ENCODE peak calls at places on chromosomes 13 and 19, in seven cellular contexts. R, O, Q, D, P, K and L are unnamed samples. For H3K27me3, the result is how much of the 10 kb centered on the place peaks cover.

GRCh38 chr13:23643828-23644419 is 73.7 kb downstream of the TNFRSF19 start:
- DNase-seq in R (no peak), O (no peak), Q (no peak), D (no peak), P (no peak), K (no peak), L (no peak)

GRCh38 chr13:49587311-49587847 is 2.0 kb upstream of the RCBTB1 start:
- DNase-seq in R (no peak), O (no peak), Q (no peak), D (no peak), P (no peak), K (no peak), L (no peak)

GRCh38 chr13:100443998-100444328 is 144.6 kb downstream of the GGACT start:
- DNase-seq in R (no peak), O (no peak), Q (no peak), D (no peak), P (no peak), K (no peak), L (no peak)

GRCh38 chr13:111118898-111119607 is 3.9 kb downstream of the ARHGEF7 start:
- DNase-seq in R (no peak), O (no peak), Q (no peak), D (no peak), P (no peak), K (no peak), L (no peak)

GRCh38 chr19:47124937-47125668 is 5.5 kb upstream of the SAE1 start:
- DNase-seq in R (no peak), O (peak), Q (peak), D (no peak), P (no peak), K (no peak), L (no peak)

GRCh38 chr19:10036601-10037071 is 23.4 kb downstream of the RDH8 start:
- DNase-seq in R (no peak), O (no peak), Q (peak), D (no peak), P (no peak), K (no peak), L (no peak)

GRCh38 chr19:3375221-3376088 is 9.1 kb downstream of the NFIC start:
- DNase-seq in R (peak), O (no peak), Q (peak), D (peak), P (peak), K (peak), L (peak)

GRCh38 chr13:67229438-67230242 is 496 bp downstream of the PCDH9 start:
- DNase-seq in R (peak), O (no peak), Q (no peak), D (no peak), P (no peak), K (no peak), L (no peak)

GRCh38 chr19:31103228-31103627 is 246.0 kb downstream of the TSHZ3 start:
- DNase-seq in R (no peak), O (no peak), Q (no peak), D (no peak), P (no peak), K (no peak), L (no peak)

GRCh38 chr19:38032151-38032550 is 125.1 kb downstream of the SIPA1L3 start:
- DNase-seq in R (no peak), O (no peak), Q (no peak), D (no peak), P (no peak), K (no peak), L (no peak)

GRCh38 chr13:46609052-46609451 is 56.1 kb downstream of the LRCH1 start:
- DNase-seq in R (no peak), O (no peak), Q (no peak), D (no peak), P (no peak), K (no peak), L (no peak)

GRCh38 chr19:2906631-2907195 is 6.0 kb downstream of the ZNF57 start:
- DNase-seq in R (no peak), O (no peak), Q (no peak), D (no peak), P (no peak), K (no peak), L (peak)

GRCh38 chr13:64740493-64740892 is 2489.6 kb downstream of the PCDH9 start:
- DNase-seq in R (no peak), O (no peak), Q (no peak), D (no peak), P (no peak), K (no peak), L (no peak)

GRCh38 chr19:15286688-15287355 is 45.5 kb downstream of the BRD4 start:
- DNase-seq in R (no peak), O (no peak), Q (no peak), D (no peak), P (no peak), K (no peak), L (no peak)

GRCh38 chr13:113090415-113090770 is 15.2 kb upstream of the F7 start:
- DNase-seq in R (no peak), O (no peak), Q (no peak), D (no peak), P (no peak), K (no peak), L (no peak)

DNA sequence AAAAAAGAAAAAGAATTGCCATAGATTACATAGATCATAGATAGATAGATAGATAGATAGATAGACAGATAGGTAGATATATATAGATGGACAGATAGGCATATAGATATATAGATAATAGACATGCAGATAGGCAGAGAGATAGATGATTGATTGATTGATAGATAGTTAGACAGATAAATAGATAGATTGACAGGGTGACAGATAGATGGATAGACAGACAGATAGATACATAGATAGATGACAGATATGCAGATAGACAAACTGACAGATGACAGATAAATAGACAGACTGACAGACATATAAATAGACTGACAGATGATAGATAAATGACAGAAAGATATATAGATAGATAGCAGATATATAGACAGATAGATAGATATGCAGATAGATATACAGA is 474.0 kb downstream of the IRS2 start:
- DNase-seq in R (no peak), O (no peak), Q (no peak), D (no peak), P (no peak), K (no peak), L (no peak)
- H3K27me3 ChIP-seq in R (under half), O (under half), Q (under half), D (under half), P (under half), K (under half), L (under half)

DNA sequence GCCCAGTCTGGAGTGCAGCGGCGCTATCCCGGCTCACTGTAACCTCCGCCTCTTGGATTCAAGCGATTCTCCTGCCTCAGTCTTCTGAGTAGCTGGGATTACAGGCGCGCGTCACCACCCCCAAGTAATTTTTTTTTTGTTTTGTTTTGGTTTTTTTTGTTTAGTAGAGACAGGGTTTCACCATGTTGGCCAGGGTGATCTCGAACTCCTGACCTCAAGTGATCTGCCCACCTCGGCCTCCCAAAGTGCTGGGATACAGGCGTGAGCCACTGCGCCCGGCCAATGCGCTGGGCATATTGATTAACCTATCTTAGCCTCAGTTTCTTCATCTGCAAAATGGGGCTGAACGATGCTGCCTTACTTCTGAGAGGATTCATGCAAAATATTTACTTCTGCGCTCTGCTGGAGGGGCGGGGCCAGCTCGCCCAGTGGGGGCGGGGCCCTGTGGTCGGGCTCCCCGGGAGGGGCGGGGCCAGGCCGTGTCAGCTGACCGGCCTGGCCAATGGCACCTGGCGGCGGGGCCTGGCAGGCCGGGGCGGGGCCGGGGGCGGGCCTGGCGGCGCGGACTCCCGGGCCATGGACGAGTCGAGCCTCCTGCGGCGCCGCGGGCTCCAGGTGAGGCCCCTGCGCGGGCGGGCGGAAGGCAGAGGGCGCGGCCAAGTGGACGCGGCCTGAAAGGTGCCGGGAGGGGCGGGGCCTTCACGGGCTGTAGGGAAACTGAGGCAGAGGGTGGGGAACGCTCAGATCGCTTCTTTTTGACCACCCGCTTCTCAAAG is at the start of gene MAST3:
- DNase-seq in R (peak), O (peak), Q (peak), D (peak), P (peak), K (peak), L (peak)
- TF ChIP-seq POLR2A in R (no peak), O (no peak), Q (peak), D (no peak), P (no peak), K (no peak), L (no peak)

GRCh38 chr19:35341006-35341405 is 6.7 kb upstream of the FFAR1 start:
- DNase-seq in R (no peak), O (no peak), Q (no peak), D (no peak), P (no peak), K (no peak), L (no peak)
- H3K27me3 ChIP-seq in R (under half), O (under half), Q (under half), D (under half), P (under half), K (under half), L (under half)

GRCh38 chr13:31199849-31200635 is at the start of gene B3GLCT:
- DNase-seq in R (peak), O (peak), Q (peak), D (peak), P (peak), K (peak), L (peak)
- TF ChIP-seq POLR2A in R (no peak), O (peak), Q (peak), D (no peak), P (no peak), K (peak), L (peak)